ENCODE peak calls at places on chromosomes 1 and 21, in six cellular contexts. H, F, N, J, Q and A are unnamed samples.

GRCh38 chr1:240732390-240732789 is 120.4 kb upstream of the GREM2 start:
- DNase-seq in H (peak), F (no peak), N (no peak), J (peak), Q (peak), A (peak)

GRCh38 chr1:212656730-212657129 is 42.9 kb downstream of the BATF3 start:
- DNase-seq in H (peak), F (no peak), N (no peak), J (no peak), Q (no peak), A (peak)

GRCh38 chr21:43814215-43815106 is 25.1 kb downstream of the RRP1 start:
- DNase-seq in H (no peak), F (no peak), N (no peak), J (no peak), Q (peak), A (no peak)

GRCh38 chr1:226943156-226943555 is 3.1 kb downstream of the COQ8A start:
- DNase-seq in H (peak), F (no peak), N (no peak), J (no peak), Q (no peak), A (no peak)

GRCh38 chr1:209667701-209668100 is 7.5 kb upstream of the G0S2 start:
- DNase-seq in H (no peak), F (no peak), N (no peak), J (no peak), Q (no peak), A (no peak)

GRCh38 chr1:15616704-15617172 is 520 bp upstream of the DDI2 start:
- DNase-seq in H (peak), F (no peak), N (no peak), J (no peak), Q (no peak), A (no peak)

GRCh38 chr1:184191181-184191601 is 139.7 kb downstream of the TSEN15 start:
- DNase-seq in H (no peak), F (no peak), N (peak), J (no peak), Q (peak), A (no peak)

GRCh38 chr1:103198996-103199395 is 90.7 kb upstream of the COL11A1 start:
- DNase-seq in H (no peak), F (no peak), N (no peak), J (no peak), Q (no peak), A (no peak)

GRCh38 chr1:13908128-13908527 is 208.1 kb downstream of the PRDM2 start:
- DNase-seq in H (no peak), F (no peak), N (no peak), J (no peak), Q (no peak), A (no peak)